ENCODE peak calls at places on chromosomes 6 and 20, in eight cellular contexts. Y is heart left ventricle; T is right cardiac atrium; D is GF-D8; N is GM04503; X is stimulated activated CD8-positive, alpha-beta memory T cell treated with anti-CD3 and anti-CD28 coated beads, Interleukin-2, amount 100 ng/mL, for 48 hours; G is naive thymus-derived CD8-positive, alpha-beta T cell; A is neural crest cell. R is an unnamed sample.

GRCh38 chr20:6940052-6940451 is 172.6 kb downstream of the BMP2 start:
- DNase-seq in Y (no peak), T (no peak), D (no peak), N (no peak), X (no peak), G (no peak), A (peak; percentile 8), R (peak; percentile 67)

GRCh38 chr20:45842169-45842812 is 8.7 kb downstream of the SNX21 start:
- DNase-seq in Y (no peak), T (no peak), D (no peak), N (peak; percentile 70), X (no peak), G (no peak), A (no peak), R (no peak)

GRCh38 chr20:31918471-31919105 is 33.3 kb downstream of the PDRG1 start:
- DNase-seq in Y (no peak), T (no peak), D (no peak), N (no peak), X (no peak), G (no peak), A (no peak), R (no peak)

GRCh38 chr6:137823826-137824501 is 43.1 kb upstream of the TNFAIP3 start:
- DNase-seq in Y (peak; percentile 47), T (peak; percentile 77), D (peak; percentile 52), N (peak; percentile 44), X (peak; percentile 43), G (peak; percentile 97), A (peak; percentile 30), R (no peak)

GRCh38 chr6:40054186-40054585 is 119.9 kb upstream of the MOCS1 start:
- DNase-seq in Y (no peak), T (no peak), D (no peak), N (no peak), X (no peak), G (no peak), A (no peak), R (no peak)

GRCh38 chr6:148463671-148464070 is 121.0 kb downstream of the SASH1 start:
- DNase-seq in Y (no peak), T (no peak), D (no peak), N (no peak), X (no peak), G (no peak), A (no peak), R (no peak)

GRCh38 chr20:55417797-55418196 is 587.5 kb downstream of the CBLN4 start:
- DNase-seq in Y (no peak), T (no peak), D (no peak), N (no peak), X (no peak), G (no peak), A (no peak), R (no peak)

GRCh38 chr6:36858407-36858981 is 16.1 kb downstream of the PPIL1 start:
- DNase-seq in Y (peak; percentile 68), T (peak; percentile 55), D (no peak), N (peak; percentile 45), X (no peak), G (no peak), A (no peak), R (no peak)

GRCh38 chr6:101741474-101742171 is 348.1 kb downstream of the GRIK2 start:
- DNase-seq in Y (no peak), T (no peak), D (no peak), N (no peak), X (no peak), G (no peak), A (no peak), R (no peak)

GRCh38 chr6:24788031-24788665 is 10.6 kb downstream of the ARMH2 start:
- DNase-seq in Y (no peak), T (no peak), D (no peak), N (no peak), X (no peak), G (no peak), A (no peak), R (no peak)

GRCh38 chr20:23200914-23201313 is 114.8 kb upstream of the CD93 start:
- DNase-seq in Y (peak; percentile 49), T (no peak), D (no peak), N (no peak), X (no peak), G (no peak), A (no peak), R (peak; percentile 12)

GRCh38 chr6:27293436-27294152 is 18.5 kb downstream of the POM121L2 start:
- DNase-seq in Y (no peak), T (no peak), D (no peak), N (no peak), X (no peak), G (no peak), A (peak; percentile 55), R (peak; percentile 86)

GRCh38 chr6:12238191-12238590 is 52.0 kb upstream of the EDN1 start:
- DNase-seq in Y (no peak), T (no peak), D (no peak), N (no peak), X (no peak), G (no peak), A (no peak), R (no peak)

GRCh38 chr20:38579219-38579618 is 1.8 kb upstream of the ADIG start:
- DNase-seq in Y (peak; percentile 61), T (no peak), D (no peak), N (no peak), X (no peak), G (no peak), A (no peak), R (no peak)

GRCh38 chr6:17336425-17336824 is 55.3 kb downstream of the RBM24 start:
- DNase-seq in Y (no peak), T (no peak), D (no peak), N (no peak), X (no peak), G (no peak), A (no peak), R (no peak)

GRCh38 chr6:169722362-169723199 is 1.7 kb downstream of the PHF10 start:
- DNase-seq in Y (peak; percentile 34), T (peak; percentile 30), D (no peak), N (peak; percentile 18), X (peak; percentile 28), G (peak; percentile 60), A (peak; percentile 10), R (peak; percentile 87)

GRCh38 chr6:25251426-25251825 is 27.7 kb upstream of the CARMIL1 start:
- DNase-seq in Y (no peak), T (no peak), D (no peak), N (no peak), X (no peak), G (no peak), A (no peak), R (no peak)

GRCh38 chr20:24581443-24582170 is 112.2 kb downstream of the SYNDIG1 start:
- DNase-seq in Y (no peak), T (no peak), D (no peak), N (no peak), X (no peak), G (no peak), A (no peak), R (no peak)

GRCh38 chr20:17538517-17539170 is 7.5 kb upstream of the BFSP1 start:
- DNase-seq in Y (no peak), T (no peak), D (no peak), N (no peak), X (no peak), G (no peak), A (no peak), R (peak; percentile 62)

GRCh38 chr20:6632187-6632586 is 135.3 kb upstream of the BMP2 start:
- DNase-seq in Y (peak; percentile 52), T (peak; percentile 20), D (no peak), N (peak; percentile 8), X (no peak), G (no peak), A (no peak), R (peak; percentile 10)

GRCh38 chr20:19990911-19991707 is 26.1 kb upstream of the NAA20 start:
- DNase-seq in Y (no peak), T (no peak), D (no peak), N (no peak), X (no peak), G (no peak), A (no peak), R (no peak)

GRCh38 chr20:55239269-55239668 is 763.9 kb downstream of the DOK5 start:
- DNase-seq in Y (no peak), T (no peak), D (no peak), N (no peak), X (no peak), G (no peak), A (no peak), R (no peak)

GRCh38 chr6:32070814-32071466 is 32.7 kb downstream of the CYP21A2 start:
- DNase-seq in Y (peak; percentile 73), T (peak; percentile 86), D (no peak), N (no peak), X (no peak), G (no peak), A (no peak), R (no peak)

GRCh38 chr20:61092199-61092598 is 159.9 kb upstream of the CDH4 start:
- DNase-seq in Y (no peak), T (no peak), D (no peak), N (no peak), X (no peak), G (no peak), A (peak; percentile 2), R (no peak)

GRCh38 chr20:48132834-48133233 is 347.6 kb upstream of the SULF2 start:
- DNase-seq in Y (no peak), T (no peak), D (no peak), N (no peak), X (no peak), G (no peak), A (no peak), R (no peak)

GRCh38 chr6:15595461-15596173 is 67.2 kb downstream of the DTNBP1 start:
- DNase-seq in Y (no peak), T (no peak), D (no peak), N (no peak), X (no peak), G (no peak), A (no peak), R (no peak)

GRCh38 chr6:166165558-166166313 is 1.9 kb downstream of the TBXT start:
- DNase-seq in Y (no peak), T (no peak), D (no peak), N (no peak), X (no peak), G (no peak), A (no peak), R (no peak)

GRCh38 chr6:21033095-21033494 is 498.8 kb downstream of the CDKAL1 start:
- DNase-seq in Y (no peak), T (no peak), D (no peak), N (no peak), X (no peak), G (no peak), A (no peak), R (no peak)

GRCh38 chr6:53282741-53283140 is 66.0 kb downstream of the ELOVL5 start:
- DNase-seq in Y (no peak), T (no peak), D (no peak), N (peak; percentile 43), X (no peak), G (no peak), A (no peak), R (no peak)

GRCh38 chr6:1267057-1267732 is 44.7 kb upstream of the FOXQ1 start:
- DNase-seq in Y (no peak), T (no peak), D (no peak), N (no peak), X (no peak), G (no peak), A (no peak), R (no peak)

GRCh38 chr6:45327956-45328522 is at the start of gene RUNX2:
- DNase-seq in Y (no peak), T (no peak), D (peak; percentile 8), N (peak; percentile 63), X (no peak), G (peak; percentile 64), A (no peak), R (no peak)

GRCh38 chr6:3592371-3592941 is 135.6 kb upstream of the SLC22A23 start:
- DNase-seq in Y (no peak), T (no peak), D (peak; percentile 55), N (peak; percentile 88), X (no peak), G (no peak), A (no peak), R (peak; percentile 86)

GRCh38 chr6:104799134-104799657 is 60.5 kb downstream of the HACE1 start:
- DNase-seq in Y (no peak), T (no peak), D (no peak), N (no peak), X (no peak), G (no peak), A (no peak), R (no peak)

GRCh38 chr6:343960-344815 is 47.4 kb upstream of the IRF4 start:
- DNase-seq in Y (peak; percentile 54), T (no peak), D (no peak), N (no peak), X (no peak), G (no peak), A (no peak), R (no peak)